ENCODE peak calls at places on chromosomes 11 and 22, in six cellular contexts. One of them, this sample, is unnamed.

GRCh38 chr11:57815476-57815875 is 53.9 kb downstream of the CTNND1 start:
- DNase-seq in MM.1S: no peak
- DNase-seq in PC-3: no peak
- DNase-seq in psoas muscle: no peak
- DNase-seq in right cardiac atrium: no peak
- DNase-seq in neuronal stem cell: no peak
- DNase-seq in this sample: no peak

GRCh38 chr11:67372993-67373915 is at the start of gene CLCF1:
- DNase-seq in MM.1S: peak; percentile 75
- DNase-seq in PC-3: peak; percentile 89
- DNase-seq in psoas muscle: peak; percentile 73
- DNase-seq in right cardiac atrium: peak; percentile 92
- DNase-seq in neuronal stem cell: peak; percentile 65
- DNase-seq in this sample: peak; percentile 92

GRCh38 chr11:85685820-85686459 is at the start of gene CCDC89:
- DNase-seq in MM.1S: no peak
- DNase-seq in PC-3: peak; percentile 15
- DNase-seq in psoas muscle: peak; percentile 85
- DNase-seq in right cardiac atrium: peak; percentile 87
- DNase-seq in neuronal stem cell: no peak
- DNase-seq in this sample: no peak

GRCh38 chr11:128373011-128373410 is 214.3 kb downstream of the ETS1 start:
- DNase-seq in MM.1S: no peak
- DNase-seq in PC-3: no peak
- DNase-seq in psoas muscle: no peak
- DNase-seq in right cardiac atrium: no peak
- DNase-seq in neuronal stem cell: no peak
- DNase-seq in this sample: no peak

GRCh38 chr22:39710380-39711117 is 140.0 kb downstream of the CACNA1I start:
- DNase-seq in MM.1S: no peak
- DNase-seq in PC-3: no peak
- DNase-seq in psoas muscle: no peak
- DNase-seq in right cardiac atrium: no peak
- DNase-seq in neuronal stem cell: no peak
- DNase-seq in this sample: no peak

GRCh38 chr11:38014405-38014804 is 1416.4 kb upstream of the RAG2 start:
- DNase-seq in MM.1S: no peak
- DNase-seq in PC-3: no peak
- DNase-seq in psoas muscle: no peak
- DNase-seq in right cardiac atrium: no peak
- DNase-seq in neuronal stem cell: no peak
- DNase-seq in this sample: no peak

GRCh38 chr11:69008774-69009440 is 4.1 kb downstream of the MRGPRF start:
- DNase-seq in MM.1S: no peak
- DNase-seq in PC-3: peak; percentile 95
- DNase-seq in psoas muscle: peak; percentile 82
- DNase-seq in right cardiac atrium: peak; percentile 88
- DNase-seq in neuronal stem cell: no peak
- DNase-seq in this sample: peak; percentile 100

GRCh38 chr22:33853200-33854097 is 66.8 kb downstream of the LARGE1 start:
- DNase-seq in MM.1S: peak; percentile 85
- DNase-seq in PC-3: peak; percentile 2
- DNase-seq in psoas muscle: peak; percentile 71
- DNase-seq in right cardiac atrium: peak; percentile 85
- DNase-seq in neuronal stem cell: no peak
- DNase-seq in this sample: peak; percentile 72

GRCh38 chr11:72245232-72245816 is 1.3 kb upstream of the PHOX2A start:
- DNase-seq in MM.1S: no peak
- DNase-seq in PC-3: no peak
- DNase-seq in psoas muscle: no peak
- DNase-seq in right cardiac atrium: no peak
- DNase-seq in neuronal stem cell: no peak
- DNase-seq in this sample: no peak

GRCh38 chr11:125954123-125954944 is 8.5 kb downstream of the VSIG10L2 start:
- DNase-seq in MM.1S: no peak
- DNase-seq in PC-3: no peak
- DNase-seq in psoas muscle: no peak
- DNase-seq in right cardiac atrium: peak; percentile 48
- DNase-seq in neuronal stem cell: no peak
- DNase-seq in this sample: no peak

GRCh38 chr11:111939836-111940604 is 2.9 kb downstream of the DIXDC1 start:
- DNase-seq in MM.1S: no peak
- DNase-seq in PC-3: peak; percentile 59
- DNase-seq in psoas muscle: no peak
- DNase-seq in right cardiac atrium: no peak
- DNase-seq in neuronal stem cell: no peak
- DNase-seq in this sample: no peak

GRCh38 chr11:46504817-46505613 is 88.8 kb downstream of the AMBRA1 start:
- DNase-seq in MM.1S: peak; percentile 36
- DNase-seq in PC-3: no peak
- DNase-seq in psoas muscle: no peak
- DNase-seq in right cardiac atrium: no peak
- DNase-seq in neuronal stem cell: no peak
- DNase-seq in this sample: peak; percentile 79

GRCh38 chr11:3014943-3015342 is 22.8 kb upstream of the NAP1L4 start:
- DNase-seq in MM.1S: no peak
- DNase-seq in PC-3: no peak
- DNase-seq in psoas muscle: no peak
- DNase-seq in right cardiac atrium: no peak
- DNase-seq in neuronal stem cell: no peak
- DNase-seq in this sample: no peak

GRCh38 chr11:3011891-3012885 is 20.1 kb upstream of the NAP1L4 start:
- DNase-seq in MM.1S: no peak
- DNase-seq in PC-3: no peak
- DNase-seq in psoas muscle: no peak
- DNase-seq in right cardiac atrium: no peak
- DNase-seq in neuronal stem cell: no peak
- DNase-seq in this sample: no peak

GRCh38 chr11:3014314-3014938 is 22.3 kb upstream of the NAP1L4 start:
- DNase-seq in MM.1S: no peak
- DNase-seq in PC-3: no peak
- DNase-seq in psoas muscle: no peak
- DNase-seq in right cardiac atrium: no peak
- DNase-seq in neuronal stem cell: no peak
- DNase-seq in this sample: no peak

GRCh38 chr11:3016861-3017260 is 24.7 kb upstream of the NAP1L4 start:
- DNase-seq in MM.1S: no peak
- DNase-seq in PC-3: no peak
- DNase-seq in psoas muscle: no peak
- DNase-seq in right cardiac atrium: no peak
- DNase-seq in neuronal stem cell: no peak
- DNase-seq in this sample: no peak

GRCh38 chr11:3015796-3016195 is 23.7 kb upstream of the NAP1L4 start:
- DNase-seq in MM.1S: no peak
- DNase-seq in PC-3: no peak
- DNase-seq in psoas muscle: no peak
- DNase-seq in right cardiac atrium: no peak
- DNase-seq in neuronal stem cell: no peak
- DNase-seq in this sample: no peak
- H3K4me1 ChIP-seq in MM.1S: no peaks in the 10 kb centered on the region
- H3K4me1 ChIP-seq in PC-3: no peaks in the 10 kb centered on the region
- H3K4me1 ChIP-seq in psoas muscle: no peaks in the 10 kb centered on the region
- H3K4me1 ChIP-seq in right cardiac atrium: peaks cover under 1% of the 10 kb centered on the region
- H3K4me1 ChIP-seq in neuronal stem cell: peaks cover 3% of the 10 kb centered on the region
- H3K4me1 ChIP-seq in this sample: peaks cover 13% of the 10 kb centered on the region

GRCh38 chr22:43832393-43833265 is 20.5 kb upstream of the EFCAB6 start:
- DNase-seq in MM.1S: no peak
- DNase-seq in PC-3: no peak
- DNase-seq in psoas muscle: peak; percentile 51
- DNase-seq in right cardiac atrium: peak; percentile 50
- DNase-seq in neuronal stem cell: no peak
- DNase-seq in this sample: no peak
- H3K4me1 ChIP-seq in MM.1S: no peaks in the 10 kb centered on the region
- H3K4me1 ChIP-seq in PC-3: no peaks in the 10 kb centered on the region
- H3K4me1 ChIP-seq in psoas muscle: peaks cover 17% of the 10 kb centered on the region
- H3K4me1 ChIP-seq in right cardiac atrium: peaks cover 2% of the 10 kb centered on the region
- H3K4me1 ChIP-seq in neuronal stem cell: peaks cover 9% of the 10 kb centered on the region
- H3K4me1 ChIP-seq in this sample: no peaks in the 10 kb centered on the region

DNA sequence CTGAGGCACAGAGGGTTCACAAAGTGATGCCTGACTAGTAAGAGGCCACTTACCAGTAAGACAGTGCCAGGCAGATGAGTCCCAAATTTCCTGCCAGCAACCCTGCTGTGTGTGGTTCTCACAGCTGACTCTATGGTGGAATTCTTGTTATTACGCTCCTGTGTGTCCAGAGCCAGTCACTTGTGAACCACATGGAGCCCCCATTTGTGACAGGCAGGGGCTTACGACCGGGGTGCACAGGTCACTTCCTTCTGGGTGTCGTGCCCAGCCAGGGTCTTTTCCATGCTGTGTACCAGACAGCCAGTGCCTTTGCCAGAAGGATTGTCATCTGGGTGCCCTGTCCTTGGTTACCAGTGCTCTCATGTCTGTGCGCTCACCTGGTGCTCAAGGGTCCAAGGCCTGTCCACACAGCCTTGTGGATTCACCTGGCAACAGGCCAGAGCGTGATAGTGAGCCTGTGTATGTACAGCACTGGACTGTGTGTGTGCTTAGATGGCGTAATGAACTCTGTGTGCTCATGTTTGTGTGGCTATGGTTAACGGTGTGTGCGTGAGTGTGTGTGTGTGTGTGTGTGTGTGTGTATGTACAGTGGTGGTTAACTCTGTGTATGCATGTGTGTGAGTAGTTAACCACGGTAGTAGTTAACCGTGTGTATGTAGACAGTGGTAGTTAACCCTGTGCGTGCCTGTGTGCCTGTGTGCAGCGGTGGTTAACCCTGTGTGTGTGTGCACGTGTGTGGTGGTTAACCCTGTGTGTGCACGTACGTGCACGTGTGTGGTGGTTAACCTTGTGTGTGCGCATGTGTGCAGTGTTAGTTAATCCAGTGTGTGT is 18.6 kb downstream of the GRAMD4 start:
- DNase-seq in MM.1S: no peak
- DNase-seq in PC-3: no peak
- DNase-seq in psoas muscle: no peak
- DNase-seq in right cardiac atrium: peak; percentile 64
- DNase-seq in neuronal stem cell: no peak
- DNase-seq in this sample: no peak
- H3K4me1 ChIP-seq in MM.1S: no peaks in the 10 kb centered on the region
- H3K4me1 ChIP-seq in PC-3: no peaks in the 10 kb centered on the region
- H3K4me1 ChIP-seq in psoas muscle: peaks cover 48% of the 10 kb centered on the region
- H3K4me1 ChIP-seq in right cardiac atrium: peaks cover 9% of the 10 kb centered on the region
- H3K4me1 ChIP-seq in neuronal stem cell: peaks cover 18% of the 10 kb centered on the region
- H3K4me1 ChIP-seq in this sample: no peaks in the 10 kb centered on the region

DNA sequence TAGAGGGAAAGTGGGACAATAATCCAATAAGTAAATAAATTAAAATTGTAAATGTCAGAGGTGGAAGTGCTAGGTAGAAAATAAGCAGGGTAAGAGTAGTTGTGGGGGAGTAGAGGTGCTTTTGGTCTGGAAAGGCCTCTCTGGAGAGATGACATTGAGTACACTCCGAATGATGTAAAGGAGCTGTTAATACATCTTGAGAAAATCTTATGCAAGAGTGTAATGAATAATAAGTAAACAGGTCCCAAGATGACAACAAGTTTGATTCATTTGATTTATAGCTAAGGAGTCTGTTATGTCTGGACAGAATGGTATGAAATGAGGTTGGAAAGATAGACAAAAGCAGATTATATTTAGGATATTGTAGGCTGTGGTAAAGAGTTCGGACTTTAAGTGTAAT is 87.5 kb downstream of the TMEM135 start:
- DNase-seq in MM.1S: no peak
- DNase-seq in PC-3: no peak
- DNase-seq in psoas muscle: no peak
- DNase-seq in right cardiac atrium: no peak
- DNase-seq in neuronal stem cell: no peak
- DNase-seq in this sample: no peak
- H3K4me1 ChIP-seq in MM.1S: no peaks in the 10 kb centered on the region
- H3K4me1 ChIP-seq in PC-3: peaks cover 8% of the 10 kb centered on the region
- H3K4me1 ChIP-seq in psoas muscle: peaks cover 6% of the 10 kb centered on the region
- H3K4me1 ChIP-seq in right cardiac atrium: no peaks in the 10 kb centered on the region
- H3K4me1 ChIP-seq in neuronal stem cell: peaks cover 2% of the 10 kb centered on the region
- H3K4me1 ChIP-seq in this sample: no peaks in the 10 kb centered on the region

GRCh38 chr11:119415966-119416365 is 7.0 kb downstream of the THY1 start:
- DNase-seq in MM.1S: no peak
- DNase-seq in PC-3: no peak
- DNase-seq in psoas muscle: no peak
- DNase-seq in right cardiac atrium: no peak
- DNase-seq in neuronal stem cell: no peak
- DNase-seq in this sample: no peak
- H3K4me1 ChIP-seq in MM.1S: no peaks in the 10 kb centered on the region
- H3K4me1 ChIP-seq in PC-3: peaks cover 19% of the 10 kb centered on the region
- H3K4me1 ChIP-seq in psoas muscle: no peaks in the 10 kb centered on the region
- H3K4me1 ChIP-seq in right cardiac atrium: no peaks in the 10 kb centered on the region
- H3K4me1 ChIP-seq in neuronal stem cell: peaks cover 3% of the 10 kb centered on the region
- H3K4me1 ChIP-seq in this sample: peaks cover 19% of the 10 kb centered on the region

DNA sequence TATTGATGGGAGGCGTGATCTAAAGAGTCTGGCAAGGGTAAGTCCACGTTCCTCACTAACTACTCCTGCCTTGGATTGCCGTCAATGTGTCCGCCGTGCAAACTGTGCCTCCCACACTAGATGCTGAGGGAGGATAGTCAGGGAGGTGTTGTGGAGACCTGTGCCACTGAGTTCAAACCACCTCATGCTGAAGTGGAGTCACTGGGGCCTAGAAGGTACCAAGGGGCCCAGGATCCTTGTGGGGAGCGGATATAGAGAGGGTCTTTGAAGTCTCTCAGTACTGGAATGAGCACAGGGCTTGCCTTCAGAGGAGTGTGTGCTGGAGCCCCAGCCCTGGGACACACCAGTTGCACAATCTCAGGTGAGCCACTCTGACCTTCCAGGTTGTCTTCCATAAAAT is 27.1 kb upstream of the TMPRSS4 start:
- DNase-seq in MM.1S: no peak
- DNase-seq in PC-3: no peak
- DNase-seq in psoas muscle: no peak
- DNase-seq in right cardiac atrium: no peak
- DNase-seq in neuronal stem cell: no peak
- DNase-seq in this sample: no peak
- H3K4me1 ChIP-seq in MM.1S: no peaks in the 10 kb centered on the region
- H3K4me1 ChIP-seq in PC-3: no peaks in the 10 kb centered on the region
- H3K4me1 ChIP-seq in psoas muscle: no peaks in the 10 kb centered on the region
- H3K4me1 ChIP-seq in right cardiac atrium: no peaks in the 10 kb centered on the region
- H3K4me1 ChIP-seq in neuronal stem cell: no peaks in the 10 kb centered on the region
- H3K4me1 ChIP-seq in this sample: no peaks in the 10 kb centered on the region